ENCODE peak calls at places on chromosome X, in four cellular contexts. One of them, this sample, is unnamed.

GRCh38 chrX:121151293-121151692 is 103.9 kb downstream of the GLUD2 start:
- DNase-seq in naive thymus-derived CD4-positive, alpha-beta T cell: no peak
- DNase-seq in effector memory CD4-positive, alpha-beta T cell: no peak
- DNase-seq in small intestine: no peak
- DNase-seq in this sample: no peak

GRCh38 chrX:153649915-153650782 is 3.1 kb downstream of the DUSP9 start:
- DNase-seq in naive thymus-derived CD4-positive, alpha-beta T cell: no peak
- DNase-seq in effector memory CD4-positive, alpha-beta T cell: no peak
- DNase-seq in small intestine: no peak
- DNase-seq in this sample: no peak

GRCh38 chrX:115364625-115365024 is 75.1 kb downstream of the LUZP4 start:
- DNase-seq in naive thymus-derived CD4-positive, alpha-beta T cell: no peak
- DNase-seq in effector memory CD4-positive, alpha-beta T cell: no peak
- DNase-seq in small intestine: no peak
- DNase-seq in this sample: no peak

GRCh38 chrX:42684062-42684461 is 93.9 kb downstream of the PPP1R2C start:
- DNase-seq in naive thymus-derived CD4-positive, alpha-beta T cell: no peak
- DNase-seq in effector memory CD4-positive, alpha-beta T cell: no peak
- DNase-seq in small intestine: no peak
- DNase-seq in this sample: no peak

GRCh38 chrX:38375888-38376287 is 23.5 kb downstream of the OTC start:
- DNase-seq in naive thymus-derived CD4-positive, alpha-beta T cell: no peak
- DNase-seq in effector memory CD4-positive, alpha-beta T cell: no peak
- DNase-seq in small intestine: no peak
- DNase-seq in this sample: no peak

GRCh38 chrX:69312141-69312670 is 147.0 kb upstream of the PJA1 start:
- DNase-seq in naive thymus-derived CD4-positive, alpha-beta T cell: no peak
- DNase-seq in effector memory CD4-positive, alpha-beta T cell: no peak
- DNase-seq in small intestine: no peak
- DNase-seq in this sample: no peak

GRCh38 chrX:150200820-150201287 is 162.3 kb upstream of the MAMLD1 start:
- DNase-seq in naive thymus-derived CD4-positive, alpha-beta T cell: no peak
- DNase-seq in effector memory CD4-positive, alpha-beta T cell: no peak
- DNase-seq in small intestine: no peak
- DNase-seq in this sample: peak; percentile 51

GRCh38 chrX:13906103-13906502 is 89.2 kb upstream of the GPM6B start:
- DNase-seq in naive thymus-derived CD4-positive, alpha-beta T cell: no peak
- DNase-seq in effector memory CD4-positive, alpha-beta T cell: no peak
- DNase-seq in small intestine: no peak
- DNase-seq in this sample: no peak

GRCh38 chrX:41796577-41796976 is 72.6 kb downstream of the GPR82 start:
- DNase-seq in naive thymus-derived CD4-positive, alpha-beta T cell: no peak
- DNase-seq in effector memory CD4-positive, alpha-beta T cell: no peak
- DNase-seq in small intestine: no peak
- DNase-seq in this sample: peak; percentile 4

GRCh38 chrX:118536687-118537461 is 41.3 kb downstream of the DOCK11 start:
- DNase-seq in naive thymus-derived CD4-positive, alpha-beta T cell: peak; percentile 54
- DNase-seq in effector memory CD4-positive, alpha-beta T cell: peak; percentile 23
- DNase-seq in small intestine: peak; percentile 6
- DNase-seq in this sample: peak; percentile 49

GRCh38 chrX:150907474-150907873 is 9.0 kb upstream of the CD99L2 start:
- DNase-seq in naive thymus-derived CD4-positive, alpha-beta T cell: no peak
- DNase-seq in effector memory CD4-positive, alpha-beta T cell: no peak
- DNase-seq in small intestine: no peak
- DNase-seq in this sample: no peak

GRCh38 chrX:114267127-114267526 is 316.8 kb upstream of the HTR2C start:
- DNase-seq in naive thymus-derived CD4-positive, alpha-beta T cell: no peak
- DNase-seq in effector memory CD4-positive, alpha-beta T cell: no peak
- DNase-seq in small intestine: no peak
- DNase-seq in this sample: no peak

GRCh38 chrX:28205126-28205525 is 223.9 kb upstream of the DCAF8L1 start:
- DNase-seq in naive thymus-derived CD4-positive, alpha-beta T cell: no peak
- DNase-seq in effector memory CD4-positive, alpha-beta T cell: no peak
- DNase-seq in small intestine: no peak
- DNase-seq in this sample: no peak

GRCh38 chrX:46543441-46543840 is 1.8 kb downstream of the ZNF674 start:
- DNase-seq in naive thymus-derived CD4-positive, alpha-beta T cell: no peak
- DNase-seq in effector memory CD4-positive, alpha-beta T cell: no peak
- DNase-seq in small intestine: no peak
- DNase-seq in this sample: no peak

GRCh38 chrX:22165732-22166457 is 106.8 kb upstream of the CBLL2 start:
- DNase-seq in naive thymus-derived CD4-positive, alpha-beta T cell: no peak
- DNase-seq in effector memory CD4-positive, alpha-beta T cell: no peak
- DNase-seq in small intestine: no peak
- DNase-seq in this sample: no peak

GRCh38 chrX:13194291-13195103 is 125.4 kb downstream of the ATXN3L start:
- DNase-seq in naive thymus-derived CD4-positive, alpha-beta T cell: peak; percentile 1
- DNase-seq in effector memory CD4-positive, alpha-beta T cell: no peak
- DNase-seq in small intestine: no peak
- DNase-seq in this sample: no peak

GRCh38 chrX:1658083-1658463 is 43.2 kb downstream of the ASMT start:
- DNase-seq in naive thymus-derived CD4-positive, alpha-beta T cell: no peak
- DNase-seq in effector memory CD4-positive, alpha-beta T cell: no peak
- DNase-seq in small intestine: no peak
- DNase-seq in this sample: no peak

GRCh38 chrX:140709421-140709846 is at the start of gene LINC00632:
- DNase-seq in naive thymus-derived CD4-positive, alpha-beta T cell: no peak
- DNase-seq in effector memory CD4-positive, alpha-beta T cell: no peak
- DNase-seq in small intestine: no peak
- DNase-seq in this sample: no peak

GRCh38 chrX:69297521-69297920 is 132.3 kb upstream of the PJA1 start:
- DNase-seq in naive thymus-derived CD4-positive, alpha-beta T cell: no peak
- DNase-seq in effector memory CD4-positive, alpha-beta T cell: no peak
- DNase-seq in small intestine: no peak
- DNase-seq in this sample: no peak

GRCh38 chrX:14915596-14915995 is 42.4 kb downstream of the MOSPD2 start:
- DNase-seq in naive thymus-derived CD4-positive, alpha-beta T cell: no peak
- DNase-seq in effector memory CD4-positive, alpha-beta T cell: no peak
- DNase-seq in small intestine: no peak
- DNase-seq in this sample: no peak

GRCh38 chrX:16832301-16832700 is 37.9 kb downstream of the RBBP7 start:
- DNase-seq in naive thymus-derived CD4-positive, alpha-beta T cell: no peak
- DNase-seq in effector memory CD4-positive, alpha-beta T cell: no peak
- DNase-seq in small intestine: no peak
- DNase-seq in this sample: no peak

GRCh38 chrX:115013705-115014104 is 3.7 kb downstream of the IL13RA2 start:
- DNase-seq in naive thymus-derived CD4-positive, alpha-beta T cell: no peak
- DNase-seq in effector memory CD4-positive, alpha-beta T cell: no peak
- DNase-seq in small intestine: no peak
- DNase-seq in this sample: no peak

GRCh38 chrX:103398321-103398937 is 22.1 kb downstream of the BEX3 start:
- DNase-seq in naive thymus-derived CD4-positive, alpha-beta T cell: no peak
- DNase-seq in effector memory CD4-positive, alpha-beta T cell: no peak
- DNase-seq in small intestine: no peak
- DNase-seq in this sample: no peak

GRCh38 chrX:79511799-79512198 is 144.7 kb upstream of the ITM2A start:
- DNase-seq in naive thymus-derived CD4-positive, alpha-beta T cell: no peak
- DNase-seq in effector memory CD4-positive, alpha-beta T cell: no peak
- DNase-seq in small intestine: no peak
- DNase-seq in this sample: no peak

GRCh38 chrX:40581333-40581910 is 652 bp downstream of the ATP6AP2 start:
- DNase-seq in naive thymus-derived CD4-positive, alpha-beta T cell: peak; percentile 50
- DNase-seq in effector memory CD4-positive, alpha-beta T cell: no peak
- DNase-seq in small intestine: peak; percentile 2
- DNase-seq in this sample: no peak

GRCh38 chrX:153903238-153903980 is 1.1 kb upstream of the AVPR2 start:
- DNase-seq in naive thymus-derived CD4-positive, alpha-beta T cell: no peak
- DNase-seq in effector memory CD4-positive, alpha-beta T cell: no peak
- DNase-seq in small intestine: no peak
- DNase-seq in this sample: no peak

GRCh38 chrX:25017667-25018247 is 2.0 kb upstream of the ARX start:
- DNase-seq in naive thymus-derived CD4-positive, alpha-beta T cell: no peak
- DNase-seq in effector memory CD4-positive, alpha-beta T cell: no peak
- DNase-seq in small intestine: no peak
- DNase-seq in this sample: no peak

GRCh38 chrX:27910412-27910811 is 70.8 kb downstream of the DCAF8L1 start:
- DNase-seq in naive thymus-derived CD4-positive, alpha-beta T cell: no peak
- DNase-seq in effector memory CD4-positive, alpha-beta T cell: no peak
- DNase-seq in small intestine: no peak
- DNase-seq in this sample: no peak

GRCh38 chrX:150610038-150610437 is 41.6 kb downstream of the MTM1 start:
- DNase-seq in naive thymus-derived CD4-positive, alpha-beta T cell: no peak
- DNase-seq in effector memory CD4-positive, alpha-beta T cell: no peak
- DNase-seq in small intestine: peak; percentile 63
- DNase-seq in this sample: no peak

GRCh38 chrX:17009856-17010650 is 63.6 kb downstream of the REPS2 start:
- DNase-seq in naive thymus-derived CD4-positive, alpha-beta T cell: no peak
- DNase-seq in effector memory CD4-positive, alpha-beta T cell: no peak
- DNase-seq in small intestine: peak; percentile 72
- DNase-seq in this sample: no peak

GRCh38 chrX:153934473-153935325 is at the start of gene NAA10:
- DNase-seq in naive thymus-derived CD4-positive, alpha-beta T cell: peak; percentile 25
- DNase-seq in effector memory CD4-positive, alpha-beta T cell: peak; percentile 32
- DNase-seq in small intestine: peak; percentile 72
- DNase-seq in this sample: peak; percentile 67

GRCh38 chrX:44246826-44247225 is 96.6 kb downstream of the EFHC2 start:
- DNase-seq in naive thymus-derived CD4-positive, alpha-beta T cell: no peak
- DNase-seq in effector memory CD4-positive, alpha-beta T cell: no peak
- DNase-seq in small intestine: no peak
- DNase-seq in this sample: no peak

GRCh38 chrX:124488412-124489161 is 142.2 kb downstream of the SH2D1A start:
- DNase-seq in naive thymus-derived CD4-positive, alpha-beta T cell: no peak
- DNase-seq in effector memory CD4-positive, alpha-beta T cell: no peak
- DNase-seq in small intestine: no peak
- DNase-seq in this sample: no peak

GRCh38 chrX:1144293-1144692 is 68.2 kb downstream of the CRLF2 start:
- DNase-seq in naive thymus-derived CD4-positive, alpha-beta T cell: no peak
- DNase-seq in effector memory CD4-positive, alpha-beta T cell: no peak
- DNase-seq in small intestine: no peak
- DNase-seq in this sample: no peak

GRCh38 chrX:150966742-150967141 is 16.4 kb upstream of the HMGB3 start:
- DNase-seq in naive thymus-derived CD4-positive, alpha-beta T cell: no peak
- DNase-seq in effector memory CD4-positive, alpha-beta T cell: no peak
- DNase-seq in small intestine: peak; percentile 12
- DNase-seq in this sample: no peak

GRCh38 chrX:110881971-110882370 is 86.4 kb upstream of the CHRDL1 start:
- DNase-seq in naive thymus-derived CD4-positive, alpha-beta T cell: no peak
- DNase-seq in effector memory CD4-positive, alpha-beta T cell: no peak
- DNase-seq in small intestine: no peak
- DNase-seq in this sample: no peak

GRCh38 chrX:107659768-107660167 is 31.5 kb downstream of the PRPS1 start:
- DNase-seq in naive thymus-derived CD4-positive, alpha-beta T cell: peak; percentile 42
- DNase-seq in effector memory CD4-positive, alpha-beta T cell: no peak
- DNase-seq in small intestine: peak; percentile 55
- DNase-seq in this sample: no peak

GRCh38 chrX:107659286-107659685 is 31.0 kb downstream of the PRPS1 start:
- DNase-seq in naive thymus-derived CD4-positive, alpha-beta T cell: no peak
- DNase-seq in effector memory CD4-positive, alpha-beta T cell: no peak
- DNase-seq in small intestine: no peak
- DNase-seq in this sample: no peak

GRCh38 chrX:107656965-107657364 is 28.7 kb downstream of the PRPS1 start:
- DNase-seq in naive thymus-derived CD4-positive, alpha-beta T cell: no peak
- DNase-seq in effector memory CD4-positive, alpha-beta T cell: no peak
- DNase-seq in small intestine: peak; percentile 10
- DNase-seq in this sample: no peak

GRCh38 chrX:107658660-107659059 is 30.4 kb downstream of the PRPS1 start:
- DNase-seq in naive thymus-derived CD4-positive, alpha-beta T cell: no peak
- DNase-seq in effector memory CD4-positive, alpha-beta T cell: no peak
- DNase-seq in small intestine: no peak
- DNase-seq in this sample: no peak

GRCh38 chrX:107654778-107655761 is 26.8 kb downstream of the PRPS1 start:
- DNase-seq in naive thymus-derived CD4-positive, alpha-beta T cell: peak; percentile 73
- DNase-seq in effector memory CD4-positive, alpha-beta T cell: peak; percentile 50
- DNase-seq in small intestine: peak; percentile 68
- DNase-seq in this sample: peak; percentile 49
- H3K4me3 ChIP-seq in naive thymus-derived CD4-positive, alpha-beta T cell: no peak overlapping the region
- H3K4me3 ChIP-seq in effector memory CD4-positive, alpha-beta T cell: no peak overlapping the region
- H3K4me3 ChIP-seq in small intestine: peak overlapping the region; percentile 2
- H3K4me3 ChIP-seq in this sample: no peak overlapping the region

GRCh38 chrX:30649859-30650258 is 3.4 kb upstream of the GK start:
- DNase-seq in naive thymus-derived CD4-positive, alpha-beta T cell: peak; percentile 5
- DNase-seq in effector memory CD4-positive, alpha-beta T cell: no peak
- DNase-seq in small intestine: peak; percentile 87
- DNase-seq in this sample: no peak

GRCh38 chrX:30654989-30655607 is 1.9 kb downstream of the GK start:
- DNase-seq in naive thymus-derived CD4-positive, alpha-beta T cell: no peak
- DNase-seq in effector memory CD4-positive, alpha-beta T cell: no peak
- DNase-seq in small intestine: peak; percentile 24
- DNase-seq in this sample: no peak

GRCh38 chrX:30653415-30654131 is at the start of gene GK:
- DNase-seq in naive thymus-derived CD4-positive, alpha-beta T cell: peak; percentile 11
- DNase-seq in effector memory CD4-positive, alpha-beta T cell: peak; percentile 2
- DNase-seq in small intestine: peak; percentile 16
- DNase-seq in this sample: no peak

GRCh38 chrX:30657542-30658238 is 4.5 kb downstream of the GK start:
- DNase-seq in naive thymus-derived CD4-positive, alpha-beta T cell: no peak
- DNase-seq in effector memory CD4-positive, alpha-beta T cell: no peak
- DNase-seq in small intestine: peak; percentile 50
- DNase-seq in this sample: no peak

GRCh38 chrX:30652527-30653414 is 452 bp upstream of the GK start:
- DNase-seq in naive thymus-derived CD4-positive, alpha-beta T cell: peak; percentile 88
- DNase-seq in effector memory CD4-positive, alpha-beta T cell: peak; percentile 83
- DNase-seq in small intestine: peak; percentile 91
- DNase-seq in this sample: peak; percentile 86
- H3K4me1 ChIP-seq in naive thymus-derived CD4-positive, alpha-beta T cell: no peaks in the 10 kb centered on the region
- H3K4me1 ChIP-seq in effector memory CD4-positive, alpha-beta T cell: peaks cover 4% of the 10 kb centered on the region
- H3K4me1 ChIP-seq in small intestine: no peaks in the 10 kb centered on the region
- H3K4me1 ChIP-seq in this sample: no peaks in the 10 kb centered on the region

DNA sequence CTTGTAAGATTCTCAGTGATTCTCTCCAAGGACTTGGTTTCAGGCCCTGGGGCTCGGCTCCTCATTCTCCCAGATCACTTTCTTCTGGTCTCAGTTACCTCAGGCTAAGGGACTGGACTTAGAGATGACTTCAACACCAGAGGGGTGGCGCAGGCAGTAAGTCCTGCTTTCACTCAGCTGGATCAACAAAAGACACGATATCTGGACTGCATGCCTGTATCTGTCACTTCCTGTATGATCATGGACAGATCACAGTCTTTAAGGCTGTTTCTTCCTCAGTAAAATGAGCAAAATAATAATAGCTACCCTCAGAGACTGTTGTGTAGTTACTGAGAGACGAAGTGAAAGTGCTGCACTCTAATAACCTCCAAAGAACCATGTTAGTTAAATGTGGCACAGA is 19.5 kb upstream of the CXCR3 start:
- DNase-seq in naive thymus-derived CD4-positive, alpha-beta T cell: no peak
- DNase-seq in effector memory CD4-positive, alpha-beta T cell: no peak
- DNase-seq in small intestine: no peak
- DNase-seq in this sample: no peak
- H3K4me3 ChIP-seq in naive thymus-derived CD4-positive, alpha-beta T cell: no peak overlapping the region
- H3K4me3 ChIP-seq in effector memory CD4-positive, alpha-beta T cell: no peak overlapping the region
- H3K4me3 ChIP-seq in small intestine: no peak overlapping the region
- H3K4me3 ChIP-seq in this sample: no peak overlapping the region

DNA sequence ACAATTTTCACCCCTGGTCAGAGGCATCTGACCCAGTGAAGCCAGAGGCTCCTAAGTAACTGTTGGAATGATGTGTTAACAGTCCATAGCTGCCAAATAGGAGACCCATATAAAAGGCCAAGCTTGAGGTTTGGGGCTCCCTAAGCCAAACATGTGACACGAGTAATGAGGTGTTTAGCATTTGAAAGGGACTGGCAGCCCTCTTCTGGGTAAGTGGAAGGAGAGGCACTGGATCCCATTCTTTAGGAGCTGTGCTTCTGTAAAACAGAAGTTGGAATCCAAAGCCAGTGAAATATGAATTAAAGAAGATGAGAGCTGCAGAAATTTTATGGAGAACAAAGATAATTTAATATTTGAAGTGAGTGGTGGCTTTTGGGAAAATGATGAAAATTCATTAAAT is 100.7 kb upstream of the PNPLA4 start:
- DNase-seq in naive thymus-derived CD4-positive, alpha-beta T cell: no peak
- DNase-seq in effector memory CD4-positive, alpha-beta T cell: no peak
- DNase-seq in small intestine: no peak
- DNase-seq in this sample: no peak
- H3K4me1 ChIP-seq in naive thymus-derived CD4-positive, alpha-beta T cell: no peaks in the 10 kb centered on the region
- H3K4me1 ChIP-seq in effector memory CD4-positive, alpha-beta T cell: no peaks in the 10 kb centered on the region
- H3K4me1 ChIP-seq in small intestine: no peaks in the 10 kb centered on the region
- H3K4me1 ChIP-seq in this sample: no peaks in the 10 kb centered on the region

This sample was measured in CD8-positive, alpha-beta memory T cell.